ENCODE peak calls at places on chromosomes 5 and 9, in four cellular contexts. F is mammary epithelial cell, U is SK-N-SH, D is IMR-90. B is an unnamed sample.

GRCh38 chr9:132506907-132507669 is 75.3 kb upstream of the BARHL1 start:
- DNase-seq in F (no peak), U (peak; percentile 84), D (no peak), B (no peak)

GRCh38 chr9:127360829-127361228 is 36.1 kb upstream of the SLC2A8 start:
- DNase-seq in F (peak; percentile 27), U (peak; percentile 30), D (peak; percentile 20), B (peak; percentile 80)

GRCh38 chr5:77356740-77357139 is 135.4 kb downstream of the WDR41 start:
- DNase-seq in F (peak; percentile 40), U (no peak), D (peak; percentile 65), B (no peak)

GRCh38 chr5:98705841-98706240 is 67.6 kb upstream of the RGMB start:
- DNase-seq in F (no peak), U (no peak), D (peak; percentile 49), B (no peak)

GRCh38 chr5:137306903-137307302 is 192.2 kb downstream of the SPOCK1 start:
- DNase-seq in F (no peak), U (no peak), D (no peak), B (no peak)

GRCh38 chr9:32508728-32509127 is 17.3 kb downstream of the RIGI start:
- DNase-seq in F (no peak), U (no peak), D (no peak), B (no peak)

GRCh38 chr5:135438712-135439111 is 8.4 kb downstream of the DCANP1 start:
- DNase-seq in F (no peak), U (no peak), D (no peak), B (no peak)

GRCh38 chr9:38208206-38208901 is 139.3 kb upstream of the SHB start:
- DNase-seq in F (peak; percentile 81), U (no peak), D (no peak), B (peak; percentile 26)

GRCh38 chr9:107683566-107683965 is 194.0 kb upstream of the KLF4 start:
- DNase-seq in F (no peak), U (no peak), D (no peak), B (no peak)

GRCh38 chr5:91311697-91312501 is 71.2 kb downstream of the ARRDC3 start:
- DNase-seq in F (peak; percentile 97), U (peak; percentile 27), D (peak; percentile 99), B (peak; percentile 85)

GRCh38 chr5:24832021-24832420 is 187.2 kb upstream of the CDH10 start:
- DNase-seq in F (peak; percentile 4), U (no peak), D (no peak), B (no peak)

GRCh38 chr5:111857633-111858032 is 100.6 kb upstream of the NREP start:
- DNase-seq in F (no peak), U (no peak), D (peak; percentile 11), B (no peak)

GRCh38 chr5:36728697-36729543 is 122.5 kb downstream of the SLC1A3 start:
- DNase-seq in F (peak; percentile 40), U (peak; percentile 56), D (peak; percentile 73), B (peak; percentile 35)

GRCh38 chr9:79962836-79963235 is 391.1 kb downstream of the TLE4 start:
- DNase-seq in F (no peak), U (no peak), D (no peak), B (no peak)

GRCh38 chr9:110291921-110292575 is 35.7 kb upstream of the TXN start:
- DNase-seq in F (peak; percentile 51), U (peak; percentile 28), D (no peak), B (no peak)

GRCh38 chr9:133619791-133620190 is 10.6 kb upstream of the FAM163B start:
- DNase-seq in F (no peak), U (no peak), D (no peak), B (no peak)

GRCh38 chr5:360277-361027 is 38.9 kb downstream of the AHRR start:
- DNase-seq in F (no peak), U (no peak), D (no peak), B (no peak)

GRCh38 chr9:124381073-124381945 is 33.9 kb downstream of the PSMB7 start:
- DNase-seq in F (peak; percentile 55), U (no peak), D (peak; percentile 29), B (no peak)

GRCh38 chr5:87121315-87122170 is 146.1 kb upstream of the RASA1 start:
- DNase-seq in F (peak; percentile 88), U (no peak), D (peak; percentile 91), B (peak; percentile 47)

GRCh38 chr9:133563286-133564213 is 29.0 kb downstream of the ADAMTSL2 start:
- DNase-seq in F (no peak), U (peak; percentile 75), D (peak; percentile 7), B (peak; percentile 56)

GRCh38 chr5:64876203-64876602 is 107.5 kb downstream of the CWC27 start:
- DNase-seq in F (no peak), U (peak; percentile 47), D (no peak), B (no peak)

GRCh38 chr5:72300590-72301339 is 19.3 kb downstream of the MRPS27 start:
- DNase-seq in F (no peak), U (no peak), D (no peak), B (no peak)

GRCh38 chr5:72302171-72302570 is 17.9 kb downstream of the MRPS27 start:
- DNase-seq in F (no peak), U (no peak), D (no peak), B (peak; percentile 53)

GRCh38 chr5:72298711-72299110 is 21.3 kb downstream of the MRPS27 start:
- DNase-seq in F (no peak), U (no peak), D (no peak), B (no peak)

GRCh38 chr5:72305194-72306142 is 14.6 kb downstream of the MRPS27 start:
- DNase-seq in F (no peak), U (no peak), D (no peak), B (no peak)

GRCh38 chr5:72301557-72301956 is 18.5 kb downstream of the MRPS27 start:
- DNase-seq in F (no peak), U (no peak), D (no peak), B (peak; percentile 84)
- H3K4me1 ChIP-seq in F (no peaks in the 10 kb centered on the region), U (peaks cover 12% of the 10 kb centered on the region), D (no peaks in the 10 kb centered on the region), B (peaks cover 33% of the 10 kb centered on the region)

GRCh38 chr5:6489786-6490185 is 41.1 kb downstream of the UBE2QL1 start:
- DNase-seq in F (no peak), U (no peak), D (no peak), B (no peak)

GRCh38 chr5:6486074-6486473 is 37.4 kb downstream of the UBE2QL1 start:
- DNase-seq in F (no peak), U (no peak), D (no peak), B (no peak)

GRCh38 chr5:6485441-6485840 is 36.8 kb downstream of the UBE2QL1 start:
- DNase-seq in F (no peak), U (no peak), D (no peak), B (no peak)

GRCh38 chr5:6490246-6490645 is 41.6 kb downstream of the UBE2QL1 start:
- DNase-seq in F (no peak), U (no peak), D (no peak), B (no peak)

DNA sequence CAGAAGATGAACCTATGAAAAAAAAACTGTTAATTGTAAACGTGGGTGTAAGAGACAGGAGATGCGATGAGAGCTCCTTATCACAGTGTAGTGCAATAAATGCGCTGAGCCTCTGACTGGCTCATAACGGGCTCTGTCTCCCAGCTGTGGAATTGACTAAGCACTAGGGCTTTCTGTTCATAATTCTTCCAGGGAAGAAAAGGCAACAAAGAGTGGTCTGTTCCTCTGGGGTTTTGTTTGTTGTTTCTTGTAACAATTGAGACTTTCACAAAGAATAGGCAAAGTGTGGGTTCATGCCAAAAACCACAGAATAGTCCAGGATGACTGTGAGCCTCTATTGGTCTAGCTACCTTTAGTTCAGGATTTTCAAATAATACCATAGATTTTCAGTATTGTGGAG is 39.4 kb downstream of the UBE2QL1 start:
- DNase-seq in F (peak; percentile 19), U (no peak), D (no peak), B (peak; percentile 17)
- H3K27ac ChIP-seq in F (no peak overlapping the region), U (no peak overlapping the region), D (no peak overlapping the region), B (no peak overlapping the region)

GRCh38 chr5:150498501-150498900 is 9.4 kb upstream of the NDST1 start:
- DNase-seq in F (no peak), U (no peak), D (no peak), B (no peak)

GRCh38 chr5:150497989-150498317 is 10.0 kb upstream of the NDST1 start:
- DNase-seq in F (no peak), U (no peak), D (no peak), B (no peak)

GRCh38 chr5:150496098-150496497 is 11.8 kb upstream of the NDST1 start:
- DNase-seq in F (no peak), U (no peak), D (no peak), B (no peak)

GRCh38 chr5:150496534-150496933 is 11.4 kb upstream of the NDST1 start:
- DNase-seq in F (no peak), U (no peak), D (no peak), B (no peak)

GRCh38 chr5:150497274-150497988 is 10.5 kb upstream of the NDST1 start:
- DNase-seq in F (peak; percentile 96), U (peak; percentile 48), D (peak; percentile 96), B (peak; percentile 75)
- H3K4me1 ChIP-seq in F (peaks cover 71% of the 10 kb centered on the region), U (peaks cover 20% of the 10 kb centered on the region), D (peaks cover 56% of the 10 kb centered on the region), B (peaks cover 19% of the 10 kb centered on the region)

DNA sequence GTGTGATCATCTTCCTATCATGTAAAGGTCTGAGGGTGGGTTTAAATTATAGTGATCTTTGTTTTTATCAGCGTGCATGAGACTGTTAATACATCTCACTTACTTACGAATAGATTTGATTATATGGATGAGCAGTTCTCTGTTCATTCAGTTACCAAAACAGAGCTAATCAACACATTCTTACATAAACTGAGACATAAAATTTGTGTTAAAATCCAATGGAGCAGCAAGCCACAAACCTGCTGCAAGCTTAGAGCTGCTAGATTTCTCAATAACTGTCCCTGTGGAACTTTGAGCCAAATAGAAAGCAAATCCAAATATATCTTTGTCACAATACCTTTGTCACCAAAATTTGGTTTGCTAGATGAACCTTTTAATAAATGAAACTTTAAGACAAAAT is 50.1 kb downstream of the NUDT12 start:
- DNase-seq in F (no peak), U (no peak), D (no peak), B (no peak)
- H3K27ac ChIP-seq in F (no peak overlapping the region), U (no peak overlapping the region), D (no peak overlapping the region), B (no peak overlapping the region)

GRCh38 chr9:136611119-136611518 is 51.6 kb upstream of the EGFL7 start:
- DNase-seq in F (no peak), U (no peak), D (no peak), B (no peak)
- H3K4me1 ChIP-seq in F (peaks cover 11% of the 10 kb centered on the region), U (peaks cover 9% of the 10 kb centered on the region), D (peaks cover 18% of the 10 kb centered on the region), B (peaks cover 24% of the 10 kb centered on the region)

B was measured in SJCRH30.